ENCODE peak calls at places on chromosomes 2 and 18, in seven cellular contexts. One of them, this sample, is unnamed.

GRCh38 chr2:113167115-113167932 is 6.4 kb upstream of the PSD4 start:
- DNase-seq in fibroblast of mammary gland: no peak
- DNase-seq in foreskin fibroblast: no peak
- DNase-seq in astrocyte: no peak
- DNase-seq in PC-3: no peak
- DNase-seq in GM20000: no peak
- DNase-seq in transverse colon: peak; percentile 82
- DNase-seq in this sample: no peak

GRCh38 chr18:74083071-74083954 is 64.3 kb downstream of the FBXO15 start:
- DNase-seq in fibroblast of mammary gland: no peak
- DNase-seq in foreskin fibroblast: peak; percentile 6
- DNase-seq in astrocyte: no peak
- DNase-seq in PC-3: no peak
- DNase-seq in GM20000: no peak
- DNase-seq in transverse colon: no peak
- DNase-seq in this sample: no peak

GRCh38 chr2:236668531-236668969 is 98.9 kb downstream of the ACKR3 start:
- DNase-seq in fibroblast of mammary gland: no peak
- DNase-seq in foreskin fibroblast: no peak
- DNase-seq in astrocyte: no peak
- DNase-seq in PC-3: no peak
- DNase-seq in GM20000: no peak
- DNase-seq in transverse colon: no peak
- DNase-seq in this sample: no peak

GRCh38 chr2:199409705-199410104 is 48.0 kb downstream of the SATB2 start:
- DNase-seq in fibroblast of mammary gland: peak; percentile 24
- DNase-seq in foreskin fibroblast: no peak
- DNase-seq in astrocyte: peak; percentile 8
- DNase-seq in PC-3: peak; percentile 29
- DNase-seq in GM20000: no peak
- DNase-seq in transverse colon: no peak
- DNase-seq in this sample: peak; percentile 17

GRCh38 chr2:118875298-118875697 is 27.9 kb upstream of the EN1 start:
- DNase-seq in fibroblast of mammary gland: no peak
- DNase-seq in foreskin fibroblast: no peak
- DNase-seq in astrocyte: no peak
- DNase-seq in PC-3: peak; percentile 60
- DNase-seq in GM20000: no peak
- DNase-seq in transverse colon: no peak
- DNase-seq in this sample: no peak

GRCh38 chr2:237113026-237113810 is 27.5 kb downstream of the COPS8 start:
- DNase-seq in fibroblast of mammary gland: peak; percentile 56
- DNase-seq in foreskin fibroblast: no peak
- DNase-seq in astrocyte: no peak
- DNase-seq in PC-3: no peak
- DNase-seq in GM20000: no peak
- DNase-seq in transverse colon: no peak
- DNase-seq in this sample: no peak

GRCh38 chr2:45884126-45884525 is 232.7 kb downstream of the PRKCE start:
- DNase-seq in fibroblast of mammary gland: peak; percentile 47
- DNase-seq in foreskin fibroblast: no peak
- DNase-seq in astrocyte: no peak
- DNase-seq in PC-3: no peak
- DNase-seq in GM20000: no peak
- DNase-seq in transverse colon: no peak
- DNase-seq in this sample: no peak

GRCh38 chr18:58745914-58746313 is 74.6 kb downstream of the MALT1 start:
- DNase-seq in fibroblast of mammary gland: no peak
- DNase-seq in foreskin fibroblast: no peak
- DNase-seq in astrocyte: no peak
- DNase-seq in PC-3: no peak
- DNase-seq in GM20000: no peak
- DNase-seq in transverse colon: no peak
- DNase-seq in this sample: no peak

GRCh38 chr2:83461135-83461534 is 997.9 kb downstream of the SUCLG1 start:
- DNase-seq in fibroblast of mammary gland: no peak
- DNase-seq in foreskin fibroblast: no peak
- DNase-seq in astrocyte: no peak
- DNase-seq in PC-3: no peak
- DNase-seq in GM20000: no peak
- DNase-seq in transverse colon: no peak
- DNase-seq in this sample: no peak

GRCh38 chr18:38369772-38370690 is 804.4 kb upstream of the CELF4 start:
- DNase-seq in fibroblast of mammary gland: no peak
- DNase-seq in foreskin fibroblast: no peak
- DNase-seq in astrocyte: no peak
- DNase-seq in PC-3: no peak
- DNase-seq in GM20000: peak; percentile 3
- DNase-seq in transverse colon: no peak
- DNase-seq in this sample: no peak

GRCh38 chr2:54967269-54967668 is 83.0 kb downstream of the RTN4 start:
- DNase-seq in fibroblast of mammary gland: no peak
- DNase-seq in foreskin fibroblast: no peak
- DNase-seq in astrocyte: no peak
- DNase-seq in PC-3: no peak
- DNase-seq in GM20000: no peak
- DNase-seq in transverse colon: no peak
- DNase-seq in this sample: no peak

GRCh38 chr2:98886066-98886554 is 49.9 kb downstream of the CRACDL start:
- DNase-seq in fibroblast of mammary gland: no peak
- DNase-seq in foreskin fibroblast: no peak
- DNase-seq in astrocyte: no peak
- DNase-seq in PC-3: no peak
- DNase-seq in GM20000: no peak
- DNase-seq in transverse colon: no peak
- DNase-seq in this sample: no peak

GRCh38 chr2:214365549-214365948 is 45.3 kb upstream of the VWC2L start:
- DNase-seq in fibroblast of mammary gland: no peak
- DNase-seq in foreskin fibroblast: no peak
- DNase-seq in astrocyte: no peak
- DNase-seq in PC-3: no peak
- DNase-seq in GM20000: no peak
- DNase-seq in transverse colon: no peak
- DNase-seq in this sample: no peak

GRCh38 chr2:109213646-109214417 is 84.8 kb downstream of the SH3RF3 start:
- DNase-seq in fibroblast of mammary gland: peak; percentile 94
- DNase-seq in foreskin fibroblast: peak; percentile 78
- DNase-seq in astrocyte: peak; percentile 82
- DNase-seq in PC-3: peak; percentile 90
- DNase-seq in GM20000: peak; percentile 25
- DNase-seq in transverse colon: no peak
- DNase-seq in this sample: peak; percentile 43

GRCh38 chr2:109238580-109238979 is 109.6 kb downstream of the SH3RF3 start:
- DNase-seq in fibroblast of mammary gland: peak; percentile 85
- DNase-seq in foreskin fibroblast: peak; percentile 91
- DNase-seq in astrocyte: peak; percentile 57
- DNase-seq in PC-3: peak; percentile 33
- DNase-seq in GM20000: peak; percentile 37
- DNase-seq in transverse colon: peak; percentile 47
- DNase-seq in this sample: peak; percentile 53

GRCh38 chr18:26436176-26437031 is 111.9 kb downstream of the KCTD1 start:
- DNase-seq in fibroblast of mammary gland: peak; percentile 90
- DNase-seq in foreskin fibroblast: peak; percentile 52
- DNase-seq in astrocyte: peak; percentile 86
- DNase-seq in PC-3: peak; percentile 78
- DNase-seq in GM20000: no peak
- DNase-seq in transverse colon: no peak
- DNase-seq in this sample: peak; percentile 42

GRCh38 chr18:27007880-27008279 is 142.4 kb upstream of the AQP4 start:
- DNase-seq in fibroblast of mammary gland: no peak
- DNase-seq in foreskin fibroblast: no peak
- DNase-seq in astrocyte: no peak
- DNase-seq in PC-3: no peak
- DNase-seq in GM20000: no peak
- DNase-seq in transverse colon: no peak
- DNase-seq in this sample: no peak

GRCh38 chr18:58017267-58017666 is 26.8 kb upstream of the NEDD4L start:
- DNase-seq in fibroblast of mammary gland: no peak
- DNase-seq in foreskin fibroblast: no peak
- DNase-seq in astrocyte: no peak
- DNase-seq in PC-3: no peak
- DNase-seq in GM20000: no peak
- DNase-seq in transverse colon: no peak
- DNase-seq in this sample: no peak

GRCh38 chr2:241137276-241138190 is 11.7 kb downstream of the PASK start:
- DNase-seq in fibroblast of mammary gland: no peak
- DNase-seq in foreskin fibroblast: no peak
- DNase-seq in astrocyte: no peak
- DNase-seq in PC-3: no peak
- DNase-seq in GM20000: no peak
- DNase-seq in transverse colon: no peak
- DNase-seq in this sample: no peak

GRCh38 chr18:60196818-60197217 is 175.8 kb downstream of the MC4R start:
- DNase-seq in fibroblast of mammary gland: no peak
- DNase-seq in foreskin fibroblast: no peak
- DNase-seq in astrocyte: no peak
- DNase-seq in PC-3: no peak
- DNase-seq in GM20000: no peak
- DNase-seq in transverse colon: no peak
- DNase-seq in this sample: no peak

GRCh38 chr18:60198063-60198462 is 174.5 kb downstream of the MC4R start:
- DNase-seq in fibroblast of mammary gland: peak; percentile 3
- DNase-seq in foreskin fibroblast: peak; percentile 4
- DNase-seq in astrocyte: no peak
- DNase-seq in PC-3: no peak
- DNase-seq in GM20000: no peak
- DNase-seq in transverse colon: no peak
- DNase-seq in this sample: no peak

GRCh38 chr18:60197233-60197632 is 175.3 kb downstream of the MC4R start:
- DNase-seq in fibroblast of mammary gland: no peak
- DNase-seq in foreskin fibroblast: no peak
- DNase-seq in astrocyte: no peak
- DNase-seq in PC-3: no peak
- DNase-seq in GM20000: no peak
- DNase-seq in transverse colon: no peak
- DNase-seq in this sample: no peak

GRCh38 chr18:60200558-60200957 is 172.0 kb downstream of the MC4R start:
- DNase-seq in fibroblast of mammary gland: no peak
- DNase-seq in foreskin fibroblast: no peak
- DNase-seq in astrocyte: no peak
- DNase-seq in PC-3: no peak
- DNase-seq in GM20000: no peak
- DNase-seq in transverse colon: no peak
- DNase-seq in this sample: no peak

GRCh38 chr18:60199505-60199904 is 173.1 kb downstream of the MC4R start:
- DNase-seq in fibroblast of mammary gland: no peak
- DNase-seq in foreskin fibroblast: no peak
- DNase-seq in astrocyte: no peak
- DNase-seq in PC-3: no peak
- DNase-seq in GM20000: no peak
- DNase-seq in transverse colon: no peak
- DNase-seq in this sample: no peak
- TF ChIP-seq CTCF in fibroblast of mammary gland: no peak
- TF ChIP-seq CTCF in foreskin fibroblast: no peak
- TF ChIP-seq CTCF in astrocyte: no peak
- TF ChIP-seq CTCF in PC-3: no peak
- TF ChIP-seq CTCF in GM20000: no peak
- TF ChIP-seq CTCF in transverse colon: no peak
- TF ChIP-seq CTCF in this sample: no peak

DNA sequence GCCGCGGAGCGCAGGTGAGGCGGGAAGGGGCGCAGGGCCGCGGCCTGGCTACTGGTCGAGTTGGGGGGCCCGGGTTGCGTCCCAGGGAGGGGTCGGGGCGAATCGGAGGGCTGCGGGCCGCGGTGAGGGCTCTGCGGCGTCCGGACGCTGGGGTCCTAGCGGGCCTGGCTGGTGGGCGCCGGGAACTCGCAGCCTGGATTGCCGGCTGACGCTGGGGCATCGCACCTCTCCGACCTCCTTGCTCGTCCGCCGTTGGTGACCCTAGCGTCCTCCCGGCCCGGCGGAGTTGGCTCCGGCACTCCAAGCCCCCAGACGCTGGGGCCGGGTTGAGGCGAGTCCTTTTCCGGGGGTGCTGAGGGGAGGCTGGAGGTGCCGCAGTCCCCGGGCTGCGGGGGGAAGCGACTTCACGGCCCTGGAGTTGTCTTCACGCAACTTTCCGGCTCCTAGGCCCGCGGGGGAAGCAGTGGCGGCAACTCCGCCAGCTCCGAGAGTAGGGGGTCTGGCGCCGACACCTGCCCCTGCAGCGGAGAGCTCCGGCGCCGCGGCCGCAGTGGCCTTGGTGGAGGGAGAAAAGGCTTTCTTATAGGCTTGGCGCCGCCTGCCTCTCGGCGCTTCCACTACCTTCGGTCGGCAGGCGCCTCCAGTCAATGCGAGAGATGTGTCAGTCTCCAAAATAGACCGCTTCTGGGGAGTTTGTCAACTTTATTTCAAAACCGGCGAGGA is 70.3 kb downstream of the HAUS1 start:
- DNase-seq in fibroblast of mammary gland: peak; percentile 39
- DNase-seq in foreskin fibroblast: peak; percentile 30
- DNase-seq in astrocyte: peak; percentile 23
- DNase-seq in PC-3: no peak
- DNase-seq in GM20000: peak; percentile 68
- DNase-seq in transverse colon: peak; percentile 20
- DNase-seq in this sample: peak; percentile 28
- TF ChIP-seq CTCF in fibroblast of mammary gland: no peak
- TF ChIP-seq CTCF in foreskin fibroblast: peak; percentile 11
- TF ChIP-seq CTCF in astrocyte: no peak
- TF ChIP-seq CTCF in PC-3: no peak
- TF ChIP-seq CTCF in GM20000: no peak
- TF ChIP-seq CTCF in transverse colon: no peak
- TF ChIP-seq CTCF in this sample: no peak

GRCh38 chr2:104040739-104041138 is 813.2 kb upstream of the POU3F3 start:
- DNase-seq in fibroblast of mammary gland: no peak
- DNase-seq in foreskin fibroblast: no peak
- DNase-seq in astrocyte: no peak
- DNase-seq in PC-3: no peak
- DNase-seq in GM20000: no peak
- DNase-seq in transverse colon: no peak
- DNase-seq in this sample: no peak
- TF ChIP-seq CTCF in fibroblast of mammary gland: no peak
- TF ChIP-seq CTCF in foreskin fibroblast: no peak
- TF ChIP-seq CTCF in astrocyte: no peak
- TF ChIP-seq CTCF in PC-3: no peak
- TF ChIP-seq CTCF in GM20000: no peak
- TF ChIP-seq CTCF in transverse colon: no peak
- TF ChIP-seq CTCF in this sample: no peak

DNA sequence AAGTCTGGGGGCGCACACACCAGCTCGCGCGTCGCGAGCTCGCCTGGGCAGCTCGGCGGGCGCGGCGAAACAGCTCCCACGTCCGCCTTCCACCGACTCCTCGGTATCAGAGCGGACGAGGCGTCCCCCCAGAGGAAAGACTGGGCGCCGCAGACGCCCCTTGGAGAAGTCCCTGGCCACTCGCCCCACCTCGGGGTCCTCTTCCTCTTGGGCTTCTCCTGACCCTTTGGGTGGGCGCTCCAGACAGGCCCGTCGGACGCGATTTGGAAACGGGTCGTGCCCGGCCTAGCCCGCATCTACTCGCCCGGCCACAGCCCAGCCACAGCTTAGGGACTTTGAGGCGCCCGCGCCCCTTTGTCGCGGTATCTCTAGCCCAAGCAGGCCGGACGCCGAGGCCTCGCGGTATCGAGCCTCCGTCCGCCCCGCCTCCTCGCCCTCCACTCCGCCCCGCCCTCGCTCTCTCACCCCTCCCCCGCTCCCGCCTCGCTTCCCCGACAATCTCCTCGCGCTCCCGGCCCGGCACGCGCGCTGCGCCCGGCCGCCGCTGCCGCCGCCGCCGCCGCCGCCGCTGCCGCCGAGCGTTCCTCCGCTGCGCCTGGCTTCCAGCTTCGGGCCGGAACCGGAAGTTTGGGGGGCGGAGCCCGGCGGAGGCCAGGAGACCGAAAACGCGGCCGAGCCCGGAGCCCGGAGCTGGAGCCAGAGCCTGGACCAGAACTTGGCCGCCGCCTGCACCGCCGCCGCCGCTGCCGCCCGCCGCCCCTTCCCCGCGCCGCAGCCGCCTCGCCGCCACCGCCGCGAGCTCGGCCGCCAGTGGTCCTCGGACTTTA is 752 bp upstream of the ACVR2A start:
- DNase-seq in fibroblast of mammary gland: peak; percentile 83
- DNase-seq in foreskin fibroblast: peak; percentile 85
- DNase-seq in astrocyte: peak; percentile 79
- DNase-seq in PC-3: peak; percentile 92
- DNase-seq in GM20000: peak; percentile 96
- DNase-seq in transverse colon: peak; percentile 93
- DNase-seq in this sample: peak; percentile 84
- TF ChIP-seq CTCF in fibroblast of mammary gland: no peak
- TF ChIP-seq CTCF in foreskin fibroblast: peak; percentile 15
- TF ChIP-seq CTCF in astrocyte: no peak
- TF ChIP-seq CTCF in PC-3: peak; percentile 31
- TF ChIP-seq CTCF in GM20000: no peak
- TF ChIP-seq CTCF in transverse colon: peak; percentile 52
- TF ChIP-seq CTCF in this sample: peak; percentile 52

This sample was measured in HFFc6.